ENCODE peak calls at places on chromosome 3, in four cellular contexts. L, Q, M and W are unnamed samples.

GRCh38 chr3:57783186-57784088 is 27.3 kb downstream of the SLMAP start:
- DNase-seq in L (peak; percentile 13), Q (no peak), M (no peak), W (no peak)

GRCh38 chr3:193899001-193899400 is 236.9 kb upstream of the HES1 start:
- DNase-seq in M (no peak), Q (no peak), L (no peak), W (no peak)

GRCh38 chr3:158267015-158267414 is 157.1 kb downstream of the RSRC1 start:
- DNase-seq in Q (no peak), M (no peak), L (peak; percentile 43), W (peak; percentile 12)

GRCh38 chr3:71022552-71023335 is 560.8 kb downstream of the FOXP1 start:
- DNase-seq in M (no peak), Q (no peak), L (peak; percentile 2), W (peak; percentile 9)

GRCh38 chr3:188780188-188781147 is 391.3 kb upstream of the TPRG1 start:
- DNase-seq in L (no peak), Q (no peak), M (no peak), W (no peak)

GRCh38 chr3:46131884-46132478 is 76.1 kb downstream of the CCR1 start:
- DNase-seq in M (no peak), Q (no peak), L (no peak), W (no peak)

GRCh38 chr3:167866321-167866720 is 130.8 kb downstream of the SERPINI1 start:
- DNase-seq in M (no peak), Q (no peak), L (peak; percentile 5), W (no peak)

GRCh38 chr3:7695067-7695466 is 806.6 kb upstream of the LMCD1 start:
- DNase-seq in M (no peak), L (no peak), Q (no peak), W (no peak)

GRCh38 chr3:151225040-151225975 is 22.3 kb upstream of the GPR171 start:
- DNase-seq in Q (no peak), L (no peak), M (no peak), W (no peak)

GRCh38 chr3:39801216-39801615 is 8.2 kb upstream of the MYRIP start:
- DNase-seq in Q (no peak), L (peak; percentile 21), M (no peak), W (no peak)

GRCh38 chr3:119145500-119146167 is at the start of gene TEX55:
- DNase-seq in Q (no peak), L (peak; percentile 45), M (peak; percentile 65), W (peak; percentile 72)

GRCh38 chr3:77161098-77161497 is 121.2 kb downstream of the ROBO2 start:
- DNase-seq in M (no peak), Q (no peak), L (no peak), W (no peak)

GRCh38 chr3:66270726-66271125 is 49.9 kb downstream of the SLC25A26 start:
- DNase-seq in M (no peak), Q (no peak), L (no peak), W (no peak)

GRCh38 chr3:164451083-164451910 is 627.0 kb downstream of the SI start:
- DNase-seq in L (no peak), M (no peak), Q (no peak), W (peak; percentile 37)